ENCODE peak calls at places on chromosomes 7 and 10, in ten cellular contexts. A is GM03348; B is foreskin fibroblast; P is GM20000; Y is stimulated activated CD4-positive, alpha-beta T cell treated with anti-CD3 and anti-CD28 coated beads, Interleukin-15, amount 100 ng/mL, for 1 hour; R is T-helper 2 cell; K is stimulated activated CD8-positive, alpha-beta memory T cell treated with anti-CD3 and anti-CD28 coated beads, Interleukin-15, amount 100 ng/mL, for 24 hours; J is thoracic aorta; Q is amniotic stem cell; H is smooth muscle cell of the brain vasculature. D is an unnamed sample.
A peak's percentile ranks its signal among the peaks of the same experiment; 100 is the strongest.

GRCh38 chr10:25758041-25758457 is 176.0 kb upstream of the MYO3A start:
- DNase-seq in Q (no peak), A (peak; percentile 13), Y (no peak), R (no peak), B (no peak), H (no peak), K (no peak), J (no peak), P (peak; percentile 43), D (peak; percentile 78)

GRCh38 chr10:47325303-47326291 is 3.3 kb downstream of the GDF2 start:
- DNase-seq in J (no peak), K (no peak), H (no peak), Q (no peak), B (no peak), Y (no peak), R (no peak), P (no peak), A (no peak), D (no peak)

GRCh38 chr7:50653997-50654425 is 88.8 kb upstream of the DDC start:
- DNase-seq in J (peak; percentile 67), K (no peak), R (no peak), P (no peak), A (no peak), B (peak; percentile 84), Q (no peak), H (no peak), Y (no peak), D (no peak)

GRCh38 chr10:97517778-97518561 is 19.2 kb downstream of the UBTD1 start:
- DNase-seq in R (no peak), H (no peak), P (no peak), K (no peak), A (no peak), Y (no peak), B (peak; percentile 23), J (no peak), Q (no peak), D (peak; percentile 39)

GRCh38 chr7:74452748-74453320 is 872 bp upstream of the GTF2IRD1 start:
- DNase-seq in P (no peak), K (no peak), B (peak; percentile 77), Y (no peak), R (no peak), A (peak; percentile 51), H (no peak), J (no peak), Q (no peak), D (no peak)

GRCh38 chr7:157002819-157003421 is 7.5 kb downstream of the MNX1 start:
- DNase-seq in B (peak; percentile 15), R (no peak), J (no peak), Q (no peak), A (no peak), H (no peak), P (peak; percentile 52), K (no peak), Y (no peak), D (no peak)

GRCh38 chr7:28787116-28787515 is 171.0 kb downstream of the TRIL start:
- DNase-seq in K (no peak), Y (no peak), P (no peak), A (no peak), B (no peak), H (no peak), Q (no peak), R (no peak), J (no peak), D (no peak)

GRCh38 chr7:12951397-12951801 is 264.0 kb downstream of the ARL4A start:
- DNase-seq in B (peak; percentile 79), K (no peak), A (peak; percentile 36), Y (no peak), R (no peak), H (peak; percentile 33), P (no peak), J (no peak), Q (peak; percentile 46), D (peak; percentile 57)

GRCh38 chr7:66413379-66414114 is 208.4 kb downstream of the TPST1 start:
- DNase-seq in K (peak; percentile 58), B (peak; percentile 87), Y (peak; percentile 74), H (peak; percentile 70), Q (peak; percentile 66), J (peak; percentile 50), R (peak; percentile 64), P (peak; percentile 88), A (peak; percentile 90), D (peak; percentile 41)

GRCh38 chr10:102946992-102947391 is 28.9 kb downstream of the CNNM2 start:
- DNase-seq in Y (no peak), K (no peak), B (no peak), Q (no peak), A (no peak), H (no peak), P (no peak), J (no peak), R (no peak), D (no peak)

GRCh38 chr10:70315815-70316214 is 32.0 kb upstream of the NPFFR1 start:
- DNase-seq in H (no peak), Q (no peak), A (no peak), J (no peak), K (no peak), R (no peak), B (peak; percentile 27), Y (no peak), P (no peak), D (no peak)

GRCh38 chr10:103693070-103693811 is 162.1 kb downstream of the SH3PXD2A start:
- DNase-seq in B (peak; percentile 43), A (peak; percentile 82), H (no peak), Q (no peak), K (no peak), Y (no peak), J (no peak), P (peak; percentile 84), R (peak; percentile 22), D (no peak)

GRCh38 chr10:132563485-132564248 is 26.1 kb downstream of the INPP5A start:
- DNase-seq in H (no peak), J (no peak), K (no peak), Q (no peak), R (no peak), Y (no peak), B (no peak), P (peak; percentile 75), A (no peak), D (no peak)

GRCh38 chr7:32381024-32381601 is 109.1 kb downstream of the LSM5 start:
- DNase-seq in A (no peak), B (no peak), J (no peak), K (no peak), H (no peak), Y (no peak), Q (no peak), R (no peak), P (no peak), D (no peak)

GRCh38 chr7:32479574-32480200 is 10.5 kb downstream of the LSM5 start:
- DNase-seq in B (peak; percentile 72), Y (no peak), J (no peak), A (peak; percentile 71), K (no peak), H (peak; percentile 37), P (peak; percentile 49), R (no peak), Q (peak; percentile 11), D (peak; percentile 68)

GRCh38 chr10:52172581-52172980 is 141.5 kb upstream of the DKK1 start:
- DNase-seq in P (no peak), R (no peak), Y (no peak), B (no peak), Q (no peak), A (no peak), J (no peak), K (no peak), H (no peak), D (no peak)

GRCh38 chr7:36878288-36878687 is 154.0 kb upstream of the AOAH start:
- DNase-seq in B (no peak), Y (no peak), Q (no peak), K (no peak), J (no peak), A (no peak), H (no peak), P (no peak), R (no peak), D (no peak)

GRCh38 chr10:109737009-109737408 is 186.3 kb downstream of the XPNPEP1 start:
- DNase-seq in A (no peak), B (no peak), K (no peak), Y (no peak), J (no peak), H (no peak), R (no peak), Q (no peak), P (no peak), D (no peak)

D was measured in kidney glomerular epithelial cell.